ENCODE peak calls at places on chromosomes 1 and 21, in nine cellular contexts. N is anterior cingulate cortex; R is osteocyte; I is PC-3; Q is NAMALWA; L is NCI-H1105 treated with DMSO at 0.1 percent for 48 hours; T is thoracic aorta; A is DMS153; Y is stimulated activated CD4-positive, alpha-beta T cell treated with anti-CD3 and anti-CD28 coated beads, Interleukin-4, amount 100 ng/mL, for 4 hours. W is an unnamed sample.

GRCh38 chr1:227729144-227729880 is 5.8 kb downstream of the JMJD4 start:
- DNase-seq in N (no peak), R (no peak), I (peak), Q (no peak), L (no peak), T (no peak), A (no peak), Y (no peak), W (no peak)

GRCh38 chr1:34645109-34645688 is 109.6 kb upstream of the GJB5 start:
- DNase-seq in N (no peak), R (no peak), I (no peak), Q (no peak), L (no peak), T (no peak), A (no peak), Y (no peak), W (no peak)

GRCh38 chr1:175620380-175620779 is 123.0 kb downstream of the TNR start:
- DNase-seq in N (no peak), R (no peak), I (no peak), Q (no peak), L (no peak), T (no peak), A (no peak), Y (no peak), W (no peak)

GRCh38 chr1:232630047-232630893 is at the start of gene SIPA1L2:
- DNase-seq in N (peak), R (peak), I (peak), Q (peak), L (peak), T (peak), A (peak), Y (peak), W (peak)

GRCh38 chr1:59986736-59987310 is 60.2 kb upstream of the CYP2J2 start:
- DNase-seq in N (no peak), R (no peak), I (no peak), Q (no peak), L (no peak), T (no peak), A (no peak), Y (no peak), W (no peak)

GRCh38 chr1:29122987-29123870 is 474 bp downstream of the TMEM200B start:
- DNase-seq in N (no peak), R (no peak), I (no peak), Q (no peak), L (peak), T (no peak), A (no peak), Y (peak), W (peak)

GRCh38 chr1:229420765-229421164 is 13.1 kb downstream of the ACTA1 start:
- DNase-seq in N (no peak), R (no peak), I (peak), Q (peak), L (no peak), T (no peak), A (peak), Y (no peak), W (no peak)

GRCh38 chr1:85326381-85326780 is 49.9 kb upstream of the BCL10 start:
- DNase-seq in N (no peak), R (no peak), I (no peak), Q (no peak), L (no peak), T (no peak), A (no peak), Y (no peak), W (no peak)

GRCh38 chr1:1918901-1919303 is at the start of gene TMEM52:
- DNase-seq in N (no peak), R (no peak), I (no peak), Q (no peak), L (no peak), T (no peak), A (no peak), Y (no peak), W (no peak)

GRCh38 chr1:166789286-166789685 is 50.0 kb upstream of the POGK start:
- DNase-seq in N (no peak), R (no peak), I (no peak), Q (no peak), L (peak), T (no peak), A (no peak), Y (no peak), W (no peak)

GRCh38 chr1:240194120-240194519 is 102.4 kb downstream of the FMN2 start:
- DNase-seq in N (no peak), R (no peak), I (no peak), Q (no peak), L (no peak), T (no peak), A (no peak), Y (no peak), W (no peak)

GRCh38 chr21:32410291-32410690 is 2.2 kb upstream of the EVA1C start:
- DNase-seq in N (no peak), R (no peak), I (no peak), Q (no peak), L (no peak), T (no peak), A (no peak), Y (no peak), W (no peak)

GRCh38 chr1:78045850-78046778 is at the start of gene GIPC2:
- DNase-seq in N (no peak), R (no peak), I (no peak), Q (no peak), L (no peak), T (no peak), A (no peak), Y (peak), W (peak)

GRCh38 chr1:172125250-172125649 is 284.0 kb downstream of the DNM3 start:
- DNase-seq in N (no peak), R (no peak), I (no peak), Q (no peak), L (no peak), T (no peak), A (no peak), Y (no peak), W (no peak)

GRCh38 chr1:228366851-228367741 is 39.5 kb downstream of the TRIM11 start:
- DNase-seq in N (no peak), R (no peak), I (no peak), Q (no peak), L (no peak), T (no peak), A (no peak), Y (no peak), W (no peak)

GRCh38 chr1:6002714-6003501 is 10.7 kb upstream of the NPHP4 start:
- DNase-seq in N (no peak), R (no peak), I (no peak), Q (no peak), L (no peak), T (no peak), A (no peak), Y (no peak), W (no peak)

GRCh38 chr1:220189750-220190347 is 82.4 kb downstream of the RAB3GAP2 start:
- DNase-seq in N (no peak), R (no peak), I (peak), Q (peak), L (peak), T (no peak), A (peak), Y (no peak), W (no peak)

GRCh38 chr1:229156819-229157218 is 114.1 kb upstream of the RAB4A start:
- DNase-seq in N (no peak), R (no peak), I (peak), Q (no peak), L (no peak), T (no peak), A (peak), Y (no peak), W (no peak)

GRCh38 chr1:40185951-40186864 is 25.0 kb downstream of the RLF start:
- DNase-seq in N (no peak), R (no peak), I (no peak), Q (peak), L (no peak), T (no peak), A (no peak), Y (peak), W (peak)

GRCh38 chr21:38839370-38839681 is 33.6 kb downstream of the ETS2 start:
- DNase-seq in N (no peak), R (peak), I (peak), Q (no peak), L (no peak), T (no peak), A (no peak), Y (no peak), W (no peak)

GRCh38 chr1:119773711-119774241 is 5.1 kb upstream of the HMGCS2 start:
- DNase-seq in N (no peak), R (no peak), I (peak), Q (no peak), L (peak), T (no peak), A (no peak), Y (no peak), W (no peak)

GRCh38 chr1:226487921-226488320 is 60.6 kb upstream of the STUM start:
- DNase-seq in N (no peak), R (no peak), I (peak), Q (no peak), L (no peak), T (no peak), A (no peak), Y (no peak), W (no peak)

GRCh38 chr1:86503477-86504129 is 34.9 kb downstream of the CLCA1 start:
- DNase-seq in N (no peak), R (no peak), I (no peak), Q (no peak), L (no peak), T (no peak), A (no peak), Y (no peak), W (no peak)

GRCh38 chr1:17125756-17126237 is 6.5 kb upstream of the PADI2 start:
- DNase-seq in N (peak), R (peak), I (peak), Q (peak), L (peak), T (peak), A (peak), Y (peak), W (peak)

GRCh38 chr1:235307158-235308124 is 20.5 kb downstream of the ARID4B start:
- DNase-seq in N (no peak), R (no peak), I (no peak), Q (no peak), L (no peak), T (no peak), A (no peak), Y (no peak), W (no peak)

GRCh38 chr1:206490643-206491421 is 16.5 kb upstream of the RASSF5 start:
- DNase-seq in N (no peak), R (no peak), I (no peak), Q (no peak), L (no peak), T (no peak), A (no peak), Y (no peak), W (no peak)

GRCh38 chr1:111615874-111616715 is 3.5 kb upstream of the RAP1A start:
- DNase-seq in N (no peak), R (no peak), I (no peak), Q (peak), L (no peak), T (no peak), A (no peak), Y (no peak), W (no peak)

GRCh38 chr21:37463083-37463780 is 96.7 kb downstream of the DYRK1A start:
- DNase-seq in N (no peak), R (no peak), I (peak), Q (peak), L (peak), T (no peak), A (no peak), Y (no peak), W (no peak)

GRCh38 chr1:225611537-225612223 is 41.2 kb downstream of the ENAH start:
- DNase-seq in N (no peak), R (no peak), I (peak), Q (no peak), L (no peak), T (no peak), A (no peak), Y (no peak), W (no peak)

GRCh38 chr1:153525088-153525713 is 10.6 kb downstream of the S100A6 start:
- DNase-seq in N (no peak), R (no peak), I (no peak), Q (no peak), L (no peak), T (no peak), A (no peak), Y (no peak), W (no peak)

GRCh38 chr1:100300691-100301090 is 34.7 kb downstream of the RTCA start:
- DNase-seq in N (no peak), R (no peak), I (no peak), Q (no peak), L (no peak), T (no peak), A (no peak), Y (no peak), W (no peak)

GRCh38 chr1:77336730-77337129 is 54.9 kb downstream of the AK5 start:
- DNase-seq in N (no peak), R (no peak), I (no peak), Q (no peak), L (no peak), T (no peak), A (no peak), Y (no peak), W (no peak)

GRCh38 chr1:151137789-151138188 is 8.6 kb downstream of the SEMA6C start:
- DNase-seq in N (no peak), R (no peak), I (no peak), Q (no peak), L (no peak), T (no peak), A (no peak), Y (no peak), W (no peak)

GRCh38 chr21:33219300-33219699 is 10.4 kb upstream of the IFNAR2 start:
- DNase-seq in N (no peak), R (no peak), I (no peak), Q (no peak), L (no peak), T (no peak), A (no peak), Y (no peak), W (no peak)

GRCh38 chr1:22341791-22342605 is 109.7 kb upstream of the ZBTB40 start:
- DNase-seq in N (no peak), R (no peak), I (peak), Q (no peak), L (peak), T (no peak), A (peak), Y (no peak), W (no peak)

GRCh38 chr1:152502496-152503180 is 8.0 kb upstream of the LCE5A start:
- DNase-seq in N (no peak), R (no peak), I (peak), Q (no peak), L (no peak), T (no peak), A (no peak), Y (no peak), W (no peak)

GRCh38 chr1:88549536-88549935 is 134.5 kb upstream of the PKN2 start:
- DNase-seq in N (no peak), R (no peak), I (peak), Q (peak), L (peak), T (no peak), A (no peak), Y (no peak), W (no peak)

GRCh38 chr1:155125946-155126493 is 1.7 kb upstream of the EFNA1 start:
- DNase-seq in N (no peak), R (no peak), I (peak), Q (no peak), L (no peak), T (no peak), A (no peak), Y (no peak), W (no peak)